ENCODE peak calls at places on chromosomes 13 and 19, in ten cellular contexts. I, L, X, W, S, Y, A, O, J and U are unnamed samples.

GRCh38 chr13:109727251-109727650 is 59.1 kb downstream of the IRS2 start:
- DNase-seq in X (no peak), I (no peak), L (no peak), O (no peak), W (no peak), J (no peak), Y (no peak), S (no peak), A (no peak), U (no peak)

GRCh38 chr13:26323764-26324163 is 69.8 kb downstream of the CDK8 start:
- DNase-seq in J (no peak), Y (no peak), A (no peak), I (no peak), O (no peak), W (no peak), S (no peak), L (no peak), X (peak), U (no peak)

GRCh38 chr19:3407556-3408516 is 41.5 kb downstream of the NFIC start:
- DNase-seq in J (peak), Y (no peak), W (no peak), L (no peak), S (no peak), O (no peak), X (no peak), I (peak), A (peak), U (no peak)

GRCh38 chr13:43271152-43271551 is 247.8 kb downstream of the DNAJC15 start:
- DNase-seq in W (no peak), L (no peak), A (no peak), J (no peak), X (no peak), I (no peak), S (no peak), Y (no peak), O (no peak), U (no peak)

GRCh38 chr13:30739646-30740642 is 4.6 kb downstream of the ALOX5AP start:
- DNase-seq in Y (no peak), S (no peak), L (no peak), J (peak), X (peak), A (peak), W (peak), O (no peak), I (peak), U (peak)

GRCh38 chr19:35931874-35932202 is 4.3 kb upstream of the LRFN3 start:
- DNase-seq in X (no peak), O (no peak), L (no peak), W (no peak), A (no peak), J (no peak), S (no peak), I (no peak), Y (no peak), U (no peak)

GRCh38 chr19:19399733-19400438 is 5.6 kb upstream of the GATAD2A start:
- DNase-seq in I (peak), Y (no peak), S (no peak), W (no peak), L (no peak), J (no peak), A (no peak), X (no peak), O (no peak), U (no peak)

GRCh38 chr19:28963481-28964245 is 249.3 kb downstream of the UQCRFS1 start:
- DNase-seq in W (no peak), J (no peak), L (no peak), O (no peak), S (no peak), I (no peak), Y (no peak), X (no peak), A (no peak), U (no peak)

GRCh38 chr13:34522818-34523217 is 419.3 kb upstream of the NBEA start:
- DNase-seq in L (no peak), Y (no peak), S (no peak), A (no peak), X (no peak), J (peak), W (no peak), O (no peak), I (no peak), U (no peak)

GRCh38 chr19:5775668-5776309 is 8.8 kb downstream of the PRR22 start:
- DNase-seq in Y (no peak), A (no peak), O (no peak), J (no peak), W (no peak), X (no peak), L (no peak), S (no peak), I (peak), U (no peak)
- TF ChIP-seq CTCF in Y (no peak), A (no peak), O (no peak), J (no peak), W (no peak), X (no peak), L (no peak), S (no peak), I (no peak), U (no peak)

GRCh38 chr19:11123076-11123567 is 32.5 kb downstream of the SPC24 start:
- DNase-seq in J (no peak), W (no peak), X (no peak), L (no peak), I (no peak), A (no peak), Y (no peak), S (peak), O (no peak), U (no peak)

GRCh38 chr19:11127905-11128304 is 27.7 kb downstream of the SPC24 start:
- DNase-seq in S (no peak), I (no peak), X (no peak), L (no peak), J (no peak), Y (no peak), O (no peak), A (no peak), W (no peak), U (no peak)

GRCh38 chr19:11130824-11131455 is 24.6 kb downstream of the SPC24 start:
- DNase-seq in S (peak), I (peak), L (peak), Y (no peak), J (peak), A (peak), W (peak), X (no peak), O (peak), U (peak)

GRCh38 chr19:11131471-11131870 is 24.1 kb downstream of the SPC24 start:
- DNase-seq in O (no peak), Y (no peak), X (no peak), A (no peak), J (no peak), S (peak), W (no peak), I (no peak), L (no peak), U (peak)

GRCh38 chr19:11125994-11126685 is 29.4 kb downstream of the SPC24 start:
- DNase-seq in I (peak), W (peak), Y (no peak), O (peak), X (no peak), L (peak), S (peak), A (peak), J (peak), U (peak)
- TF ChIP-seq CTCF in I (peak), W (peak), Y (peak), O (peak), X (peak), L (peak), S (peak), A (peak), J (peak), U (peak)

GRCh38 chr13:112692104-112692503 is 2.3 kb downstream of the ATP11A start:
- DNase-seq in W (no peak), Y (no peak), O (no peak), S (no peak), X (no peak), L (no peak), A (no peak), J (no peak), I (no peak), U (no peak)
- TF ChIP-seq CTCF in W (no peak), Y (no peak), O (no peak), S (no peak), X (no peak), L (no peak), A (no peak), J (no peak), I (no peak), U (no peak)

GRCh38 chr13:87678353-87678752 is 7.2 kb downstream of the SLITRK5 start:
- DNase-seq in O (no peak), Y (no peak), I (no peak), L (no peak), X (no peak), A (no peak), J (no peak), S (no peak), W (peak), U (peak)

GRCh38 chr13:87677334-87678234 is 6.4 kb downstream of the SLITRK5 start:
- DNase-seq in O (peak), A (no peak), X (no peak), J (peak), Y (no peak), L (peak), W (peak), S (peak), I (no peak), U (peak)

GRCh38 chr13:87677043-87677333 is 5.8 kb downstream of the SLITRK5 start:
- DNase-seq in S (peak), A (no peak), W (peak), O (no peak), J (no peak), I (no peak), L (no peak), Y (no peak), X (no peak), U (peak)

GRCh38 chr13:87676254-87677042 is 5.3 kb downstream of the SLITRK5 start:
- DNase-seq in J (no peak), I (no peak), A (no peak), O (no peak), X (no peak), W (peak), S (peak), L (no peak), Y (no peak), U (peak)

GRCh38 chr13:87680298-87680697 is 9.1 kb downstream of the SLITRK5 start:
- DNase-seq in W (no peak), A (no peak), S (no peak), O (no peak), I (no peak), J (peak), Y (no peak), L (no peak), X (peak), U (no peak)
- TF ChIP-seq CTCF in W (peak), A (no peak), S (no peak), O (peak), I (no peak), J (peak), Y (peak), L (no peak), X (peak), U (peak)